ENCODE peak calls at places on chromosomes 4 and X, in ten cellular contexts. Y is NCI-H345, H is GM23248, E is OCI-M1, O is germinal center, S is foreskin fibroblast, Z is COLO829, F is HAP-1, D is NCI-H2107, L is LoVo. M is an unnamed sample.

GRCh38 chr4:67696061-67696460 is 4.9 kb downstream of the UBA6 start:
- DNase-seq in Y (no peak), H (no peak), E (no peak), O (no peak), S (no peak), Z (no peak), F (no peak), D (no peak), L (no peak), M (no peak)

GRCh38 chr4:184250795-184251679 is 33.4 kb upstream of the ENPP6 start:
- DNase-seq in Y (peak; percentile 33), H (peak; percentile 81), E (peak; percentile 86), O (peak; percentile 54), S (peak; percentile 61), Z (peak; percentile 64), F (peak; percentile 45), D (peak; percentile 21), L (peak; percentile 56), M (peak; percentile 14)

GRCh38 chr4:127309360-127310095 is 323.2 kb upstream of the INTU start:
- DNase-seq in Y (no peak), H (peak; percentile 43), E (no peak), O (no peak), S (peak; percentile 88), Z (peak; percentile 93), F (no peak), D (no peak), L (no peak), M (no peak)

GRCh38 chrX:41596586-41596985 is 92.2 kb upstream of the GPR34 start:
- DNase-seq in Y (no peak), H (peak; percentile 10), E (no peak), O (peak; percentile 18), S (peak; percentile 27), Z (no peak), F (no peak), D (no peak), L (no peak), M (no peak)

GRCh38 chr4:8819421-8820177 is 52.0 kb downstream of the HMX1 start:
- DNase-seq in Y (no peak), H (no peak), E (no peak), O (no peak), S (no peak), Z (no peak), F (no peak), D (no peak), L (no peak), M (no peak)

GRCh38 chr4:11436673-11437072 is 8.0 kb upstream of the HS3ST1 start:
- DNase-seq in Y (peak; percentile 12), H (no peak), E (no peak), O (no peak), S (no peak), Z (no peak), F (no peak), D (no peak), L (no peak), M (no peak)

GRCh38 chr4:15075875-15076274 is 73.6 kb downstream of the CPEB2 start:
- DNase-seq in Y (no peak), H (no peak), E (no peak), O (no peak), S (no peak), Z (no peak), F (no peak), D (no peak), L (no peak), M (no peak)

GRCh38 chrX:9494806-9495205 is 29.9 kb downstream of the TBL1X start:
- DNase-seq in Y (no peak), H (peak; percentile 51), E (no peak), O (no peak), S (no peak), Z (no peak), F (no peak), D (no peak), L (no peak), M (no peak)

GRCh38 chrX:65871671-65872311 is 168.1 kb downstream of the VSIG4 start:
- DNase-seq in Y (no peak), H (peak; percentile 11), E (peak; percentile 35), O (no peak), S (no peak), Z (peak; percentile 6), F (peak; percentile 38), D (peak; percentile 17), L (peak; percentile 67), M (peak; percentile 7)

GRCh38 chr4:54745031-54745770 is 87.4 kb downstream of the KIT start:
- DNase-seq in Y (no peak), H (peak; percentile 32), E (no peak), O (no peak), S (peak; percentile 56), Z (no peak), F (no peak), D (no peak), L (no peak), M (no peak)

GRCh38 chr4:112061418-112061817 is 83.8 kb upstream of the FAM241A start:
- DNase-seq in Y (no peak), H (no peak), E (no peak), O (no peak), S (no peak), Z (no peak), F (no peak), D (no peak), L (no peak), M (no peak)

GRCh38 chr4:185671496-185671895 is 136.2 kb upstream of the PDLIM3 start:
- DNase-seq in Y (no peak), H (no peak), E (no peak), O (no peak), S (no peak), Z (no peak), F (no peak), D (no peak), L (no peak), M (no peak)

GRCh38 chr4:126991965-126992364 is 640.8 kb upstream of the INTU start:
- DNase-seq in Y (no peak), H (peak; percentile 33), E (no peak), O (no peak), S (peak; percentile 85), Z (peak; percentile 75), F (no peak), D (no peak), L (no peak), M (no peak)

GRCh38 chr4:1567808-1568581 is 116.1 kb downstream of the FAM53A start:
- DNase-seq in Y (no peak), H (peak; percentile 36), E (no peak), O (no peak), S (no peak), Z (no peak), F (peak; percentile 71), D (no peak), L (no peak), M (no peak)

GRCh38 chrX:7088968-7089615 is 58.4 kb upstream of the STS start:
- DNase-seq in Y (no peak), H (no peak), E (no peak), O (peak; percentile 13), S (no peak), Z (no peak), F (peak; percentile 14), D (no peak), L (no peak), M (no peak)

GRCh38 chrX:10709276-10709675 is 88.9 kb upstream of the MID1 start:
- DNase-seq in Y (no peak), H (no peak), E (no peak), O (no peak), S (no peak), Z (no peak), F (no peak), D (no peak), L (no peak), M (no peak)

GRCh38 chr4:111216791-111217190 is 593.9 kb upstream of the PITX2 start:
- DNase-seq in Y (no peak), H (no peak), E (no peak), O (no peak), S (no peak), Z (no peak), F (no peak), D (no peak), L (no peak), M (no peak)

GRCh38 chr4:89708903-89709361 is 128.0 kb downstream of the SNCA start:
- DNase-seq in Y (no peak), H (no peak), E (no peak), O (no peak), S (peak; percentile 35), Z (peak; percentile 96), F (no peak), D (no peak), L (no peak), M (no peak)

GRCh38 chr4:3114377-3114776 is 39.9 kb downstream of the HTT start:
- DNase-seq in Y (no peak), H (peak; percentile 63), E (no peak), O (no peak), S (peak; percentile 47), Z (no peak), F (no peak), D (no peak), L (no peak), M (no peak)

GRCh38 chr4:123945301-123945700 is 548.7 kb downstream of the SPRY1 start:
- DNase-seq in Y (no peak), H (no peak), E (no peak), O (no peak), S (no peak), Z (no peak), F (no peak), D (no peak), L (no peak), M (no peak)

GRCh38 chrX:134026732-134027311 is 41.4 kb upstream of the GPC3 start:
- DNase-seq in Y (peak; percentile 4), H (peak; percentile 28), E (peak; percentile 15), O (peak; percentile 2), S (peak; percentile 45), Z (no peak), F (peak; percentile 89), D (no peak), L (no peak), M (no peak)

GRCh38 chr4:3361406-3361805 is 68.6 kb downstream of the RGS12 start:
- DNase-seq in Y (no peak), H (no peak), E (no peak), O (no peak), S (no peak), Z (no peak), F (no peak), D (no peak), L (no peak), M (no peak)

GRCh38 chr4:170872794-170873193 is 783.0 kb upstream of the AADAT start:
- DNase-seq in Y (peak; percentile 13), H (no peak), E (no peak), O (no peak), S (no peak), Z (no peak), F (no peak), D (no peak), L (no peak), M (no peak)

GRCh38 chrX:44989995-44990770 is 117.2 kb downstream of the KDM6A start:
- DNase-seq in Y (no peak), H (no peak), E (no peak), O (no peak), S (peak; percentile 6), Z (no peak), F (no peak), D (no peak), L (no peak), M (no peak)

GRCh38 chr4:19438228-19438627 is 813.5 kb upstream of the SLIT2 start:
- DNase-seq in Y (no peak), H (peak; percentile 42), E (no peak), O (no peak), S (peak; percentile 60), Z (no peak), F (no peak), D (no peak), L (no peak), M (no peak)

GRCh38 chr4:80016506-80016905 is 56.5 kb downstream of the ANTXR2 start:
- DNase-seq in Y (no peak), H (peak; percentile 45), E (no peak), O (no peak), S (peak; percentile 33), Z (no peak), F (no peak), D (no peak), L (no peak), M (no peak)

GRCh38 chrX:11430266-11430665 is 137.1 kb downstream of the AMELX start:
- DNase-seq in Y (no peak), H (peak; percentile 30), E (no peak), O (no peak), S (no peak), Z (no peak), F (no peak), D (no peak), L (no peak), M (no peak)

GRCh38 chrX:13851996-13852695 is 35.3 kb upstream of the GPM6B start:
- DNase-seq in Y (no peak), H (no peak), E (peak; percentile 29), O (peak; percentile 12), S (no peak), Z (no peak), F (no peak), D (no peak), L (no peak), M (no peak)